ENCODE peak calls at places on chromosome 9, in nine cellular contexts. J is AG04450, F is HCT116, X is esophagus muscularis mucosa, C is breast epithelium, H is dorsolateral prefrontal cortex, L is right atrium auricular region, V is transverse colon, I is PC-3. P is an unnamed sample.

GRCh38 chr9:19441730-19442129 is 32.9 kb downstream of the ACER2 start:
- DNase-seq in L (no peak), C (no peak), I (no peak), V (no peak), F (no peak), J (no peak), H (no peak), X (no peak), P (no peak)

GRCh38 chr9:127139071-127139731 is 16.8 kb upstream of the ANGPTL2 start:
- DNase-seq in F (no peak), I (no peak), H (no peak), J (no peak), V (no peak), L (peak; percentile 50), X (no peak), C (no peak), P (no peak)

GRCh38 chr9:107190031-107190935 is 92.8 kb upstream of the RAD23B start:
- DNase-seq in C (no peak), V (no peak), I (peak; percentile 66), H (no peak), L (no peak), F (no peak), J (peak; percentile 21), X (peak; percentile 74), P (no peak)

GRCh38 chr9:93525476-93525875 is 50.9 kb upstream of the PHF2 start:
- DNase-seq in X (no peak), I (no peak), V (no peak), J (no peak), L (no peak), F (no peak), C (no peak), H (no peak), P (no peak)

GRCh38 chr9:94867842-94868312 is 141.4 kb downstream of the AOPEP start:
- DNase-seq in I (peak; percentile 93), L (no peak), V (no peak), H (no peak), X (no peak), F (no peak), J (peak; percentile 92), C (no peak), P (no peak)

GRCh38 chr9:96031366-96031824 is 155.9 kb downstream of the ERCC6L2 start:
- DNase-seq in X (no peak), I (peak; percentile 91), J (no peak), V (no peak), C (peak; percentile 75), H (no peak), L (peak; percentile 79), F (no peak), P (peak; percentile 83)

GRCh38 chr9:121331549-121331948 is 38.5 kb downstream of the STOM start:
- DNase-seq in F (no peak), L (no peak), I (no peak), C (no peak), J (no peak), H (no peak), X (no peak), V (no peak), P (no peak)

GRCh38 chr9:70557665-70558419 is 143.4 kb upstream of the KLF9 start:
- DNase-seq in I (no peak), H (no peak), J (no peak), C (no peak), F (no peak), L (no peak), V (no peak), X (no peak), P (no peak)

GRCh38 chr9:130185494-130186005 is 13.3 kb downstream of the NCS1 start:
- DNase-seq in V (no peak), L (no peak), X (no peak), I (no peak), H (peak; percentile 76), J (no peak), C (no peak), F (no peak), P (no peak)

GRCh38 chr9:33222031-33222430 is 17.9 kb upstream of the SPINK4 start:
- DNase-seq in L (no peak), X (no peak), H (no peak), C (no peak), J (no peak), V (no peak), F (no peak), I (peak; percentile 40), P (no peak)

GRCh38 chr9:86764230-86765039 is 182.9 kb downstream of the GAS1 start:
- DNase-seq in C (no peak), J (no peak), I (no peak), V (no peak), H (no peak), L (no peak), F (no peak), X (peak; percentile 81), P (no peak)

GRCh38 chr9:133340256-133340655 is 4.3 kb upstream of the SURF6 start:
- DNase-seq in I (no peak), X (no peak), F (no peak), J (no peak), C (no peak), H (no peak), V (no peak), L (no peak), P (no peak)

GRCh38 chr9:129338701-129339445 is 160.8 kb upstream of the IER5L start:
- DNase-seq in C (no peak), F (no peak), H (no peak), I (no peak), L (no peak), X (no peak), J (no peak), V (no peak), P (no peak)

GRCh38 chr9:121278535-121279169 is 10.7 kb downstream of the GSN start:
- DNase-seq in H (no peak), F (peak; percentile 59), X (no peak), V (peak; percentile 67), J (peak; percentile 97), I (peak; percentile 87), L (peak; percentile 90), C (no peak), P (peak; percentile 84)

GRCh38 chr9:16001856-16002255 is 449.0 kb downstream of the CCDC171 start:
- DNase-seq in V (no peak), F (no peak), H (no peak), L (no peak), X (no peak), I (no peak), C (no peak), J (no peak), P (no peak)

GRCh38 chr9:137176302-137177182 is 4.7 kb upstream of the TMEM210 start:
- DNase-seq in X (no peak), V (peak; percentile 51), I (peak; percentile 53), J (no peak), L (no peak), C (no peak), H (peak; percentile 62), F (no peak), P (no peak)

DNA sequence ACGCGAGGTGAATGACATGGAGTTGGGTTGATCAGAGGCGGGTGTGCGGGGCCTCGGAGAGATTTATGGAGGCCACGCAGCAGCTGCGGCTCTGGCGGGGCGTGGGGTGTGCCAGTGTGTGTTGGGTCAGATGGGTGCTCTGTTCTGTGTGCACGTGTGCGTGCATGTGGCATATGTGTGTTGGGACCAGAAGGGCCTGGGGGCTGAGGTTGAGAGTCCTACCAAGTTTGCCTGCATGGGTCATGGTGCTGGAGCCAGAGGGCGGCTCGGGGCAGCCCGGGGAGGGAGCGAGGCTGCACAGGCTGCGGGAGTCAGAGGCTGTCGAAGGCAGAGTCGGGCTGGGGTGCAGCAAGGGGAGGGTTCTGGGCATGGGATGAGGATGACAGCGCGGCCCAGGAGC is 25.5 kb downstream of the RXRA start:
- DNase-seq in C (no peak), V (no peak), L (no peak), J (no peak), H (no peak), I (no peak), F (no peak), X (no peak), P (no peak)
- H3K27ac ChIP-seq in C (no peak overlapping the region), V (no peak overlapping the region), L (no peak overlapping the region), J (no peak overlapping the region), H (no peak overlapping the region), I (no peak overlapping the region), F (no peak overlapping the region), X (no peak overlapping the region), P (no peak overlapping the region)

GRCh38 chr9:91147079-91147708 is 214.5 kb downstream of the AUH start:
- DNase-seq in L (no peak), J (no peak), H (no peak), I (no peak), F (no peak), C (no peak), X (no peak), V (no peak), P (no peak)

GRCh38 chr9:91148306-91148705 is 213.4 kb downstream of the AUH start:
- DNase-seq in X (peak; percentile 24), J (no peak), F (no peak), I (no peak), C (no peak), V (no peak), H (no peak), L (no peak), P (no peak)

GRCh38 chr9:91151014-91151740 is 210.5 kb downstream of the AUH start:
- DNase-seq in V (no peak), H (no peak), I (no peak), L (no peak), F (no peak), C (no peak), J (no peak), X (no peak), P (no peak)

GRCh38 chr9:91151741-91152095 is 210.0 kb downstream of the AUH start:
- DNase-seq in V (no peak), J (no peak), H (no peak), X (no peak), L (no peak), I (no peak), C (no peak), F (no peak), P (no peak)

GRCh38 chr9:91150273-91151013 is 211.3 kb downstream of the AUH start:
- DNase-seq in J (no peak), C (no peak), I (no peak), F (no peak), H (no peak), L (no peak), X (no peak), V (no peak), P (no peak)
- H3K27ac ChIP-seq in J (no peak overlapping the region), C (peak overlapping the region; percentile 64), I (no peak overlapping the region), F (no peak overlapping the region), H (no peak overlapping the region), L (no peak overlapping the region), X (no peak overlapping the region), V (peak overlapping the region; percentile 54), P (no peak overlapping the region)

GRCh38 chr9:36306481-36307306 is 48.4 kb upstream of the GNE start:
- DNase-seq in X (no peak), I (peak; percentile 66), L (no peak), H (no peak), F (no peak), C (no peak), J (no peak), V (peak; percentile 48), P (no peak)
- H3K27ac ChIP-seq in X (no peak overlapping the region), I (peak overlapping the region; percentile 79), L (no peak overlapping the region), H (no peak overlapping the region), F (no peak overlapping the region), C (no peak overlapping the region), J (no peak overlapping the region), V (peak overlapping the region; percentile 88), P (no peak overlapping the region)

DNA sequence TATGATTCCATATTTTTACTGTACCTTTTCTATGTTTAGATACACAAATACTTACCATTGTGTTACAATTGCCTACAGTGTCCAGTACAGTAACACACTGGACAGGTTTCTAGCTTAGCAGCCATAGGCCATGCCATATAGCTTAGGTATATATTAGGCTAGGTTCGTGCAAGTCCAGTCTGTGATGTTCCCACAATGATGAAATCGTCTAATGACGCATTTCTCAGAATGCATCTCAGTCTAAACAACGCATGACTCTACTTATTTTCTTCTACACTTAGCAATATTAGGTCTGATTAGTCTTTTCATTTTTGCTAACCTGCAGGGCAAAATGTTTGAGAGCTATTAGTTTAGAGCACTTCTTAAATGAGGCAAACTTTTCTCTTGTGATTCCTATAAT is 22.7 kb downstream of the OR2S2 start:
- DNase-seq in J (no peak), F (no peak), I (no peak), C (no peak), L (no peak), H (no peak), X (no peak), V (no peak), P (no peak)
- H3K27ac ChIP-seq in J (no peak overlapping the region), F (no peak overlapping the region), I (no peak overlapping the region), C (no peak overlapping the region), L (no peak overlapping the region), H (no peak overlapping the region), X (no peak overlapping the region), V (no peak overlapping the region), P (peak overlapping the region; percentile 81)